ENCODE peak calls at places on chromosomes 12 and 14, in six cellular contexts. N is body of pancreas, M is tibial nerve, E is A549, V is lower leg skin, K is adrenal gland. F is an unnamed sample.
A peak's percentile ranks its signal among the peaks of the same experiment; 100 is the strongest.

GRCh38 chr12:82034769-82035168 is 275.6 kb upstream of the PPFIA2 start:
- DNase-seq in E (no peak), M (no peak), K (no peak), N (no peak), V (no peak), F (no peak)

GRCh38 chr12:110245278-110245868 is 35.7 kb upstream of the ATP2A2 start:
- DNase-seq in E (no peak), M (no peak), V (no peak), K (no peak), N (no peak), F (no peak)

GRCh38 chr12:25761356-25761755 is 197.1 kb upstream of the RASSF8 start:
- DNase-seq in K (no peak), M (no peak), N (no peak), V (no peak), E (no peak), F (no peak)

GRCh38 chr12:94714378-94714777 is 64.0 kb upstream of the TMCC3 start:
- DNase-seq in E (no peak), K (no peak), N (peak; percentile 11), M (no peak), V (no peak), F (no peak)

GRCh38 chr14:78367355-78367754 is 197.2 kb downstream of the NRXN3 start:
- DNase-seq in V (no peak), N (no peak), E (no peak), M (no peak), K (no peak), F (no peak)

GRCh38 chr12:110304061-110304551 is 23.1 kb downstream of the ATP2A2 start:
- DNase-seq in V (no peak), E (no peak), M (no peak), K (no peak), N (no peak), F (no peak)

GRCh38 chr12:62891805-62892549 is 43.0 kb downstream of the PPM1H start:
- DNase-seq in K (no peak), N (no peak), M (no peak), E (no peak), V (no peak), F (no peak)

GRCh38 chr14:61103541-61104339 is 122.7 kb downstream of the SLC38A6 start:
- DNase-seq in N (peak; percentile 52), V (peak; percentile 56), K (no peak), E (peak; percentile 96), M (peak; percentile 49), F (no peak)

GRCh38 chr14:64569108-64570045 is 19.6 kb downstream of the PPP1R36 start:
- DNase-seq in N (peak; percentile 13), K (peak; percentile 53), E (peak; percentile 64), M (peak; percentile 55), V (peak; percentile 62), F (no peak)

GRCh38 chr12:128387811-128388422 is 120.9 kb downstream of the TMEM132C start:
- DNase-seq in K (peak; percentile 55), E (peak; percentile 30), V (no peak), N (peak; percentile 61), M (peak; percentile 18), F (no peak)

GRCh38 chr14:100071545-100071944 is 6.3 kb downstream of the EVL start:
- DNase-seq in E (no peak), K (no peak), M (no peak), V (no peak), N (no peak), F (no peak)

GRCh38 chr12:96354326-96354725 is 45.9 kb downstream of the CDK17 start:
- DNase-seq in E (no peak), N (no peak), K (no peak), M (no peak), V (no peak), F (no peak)

GRCh38 chr12:47828967-47829482 is 9.3 kb upstream of the HDAC7 start:
- DNase-seq in K (peak; percentile 84), V (peak; percentile 87), M (peak; percentile 77), E (peak; percentile 72), N (peak; percentile 70), F (peak; percentile 78)

GRCh38 chr12:88985631-88986030 is 366.7 kb downstream of the DUSP6 start:
- DNase-seq in V (no peak), N (no peak), M (no peak), K (no peak), E (no peak), F (no peak)

GRCh38 chr12:27291862-27292261 is 40.8 kb upstream of the BMAL2 start:
- DNase-seq in K (no peak), V (no peak), E (no peak), N (no peak), M (no peak), F (no peak)

GRCh38 chr14:53956427-53957201 is at the start of gene BMP4:
- DNase-seq in E (no peak), N (peak; percentile 53), M (peak; percentile 62), V (peak; percentile 89), K (peak; percentile 79), F (peak; percentile 70)

GRCh38 chr12:46507766-46508165 is 135.2 kb upstream of the SLC38A2 start:
- DNase-seq in V (no peak), N (no peak), M (no peak), E (no peak), K (no peak), F (no peak)

GRCh38 chr14:63902375-63902976 is 49.7 kb downstream of the SYNE2 start:
- DNase-seq in K (no peak), V (no peak), M (no peak), E (no peak), N (no peak), F (no peak)

GRCh38 chr14:91254456-91254855 is 10.0 kb upstream of the GPR68 start:
- DNase-seq in V (no peak), K (no peak), M (no peak), N (no peak), E (no peak), F (no peak)

GRCh38 chr12:19847294-19848059 is 408.2 kb downstream of the AEBP2 start:
- DNase-seq in K (no peak), V (no peak), E (no peak), N (no peak), M (no peak), F (no peak)

GRCh38 chr12:113241191-113242017 is 20.1 kb downstream of the TPCN1 start:
- DNase-seq in K (no peak), M (peak; percentile 57), N (peak; percentile 82), E (no peak), V (no peak), F (peak; percentile 70)

GRCh38 chr12:94220804-94221203 is 72.4 kb downstream of the PLXNC1 start:
- DNase-seq in N (no peak), M (no peak), K (no peak), V (no peak), E (no peak), F (no peak)

GRCh38 chr12:65494537-65494936 is 216.1 kb downstream of the MSRB3 start:
- DNase-seq in V (no peak), M (no peak), E (no peak), K (no peak), N (no peak), F (no peak)

GRCh38 chr14:68278568-68279436 is 459.2 kb downstream of the RAD51B start:
- DNase-seq in K (no peak), M (no peak), N (peak; percentile 11), E (peak; percentile 37), V (peak; percentile 36), F (no peak)

GRCh38 chr12:131061041-131061806 is 107.5 kb downstream of the ADGRD1 start:
- DNase-seq in M (no peak), K (no peak), V (no peak), N (no peak), E (no peak), F (no peak)

GRCh38 chr12:16175893-16176292 is 101.6 kb downstream of the SLC15A5 start:
- DNase-seq in V (no peak), N (no peak), M (no peak), E (no peak), K (no peak), F (no peak)

GRCh38 chr12:65278576-65279386 is at the start of gene MSRB3:
- DNase-seq in N (peak; percentile 51), V (peak; percentile 25), M (peak; percentile 56), K (peak; percentile 47), E (peak; percentile 81), F (peak; percentile 60)

GRCh38 chr12:64025174-64025958 is 180.9 kb downstream of the SRGAP1 start:
- DNase-seq in E (no peak), N (no peak), V (no peak), K (no peak), M (no peak), F (no peak)

GRCh38 chr14:20834899-20835298 is 32.3 kb upstream of the RNASE1 start:
- DNase-seq in E (no peak), N (no peak), K (no peak), V (no peak), M (no peak), F (no peak)
- TF ChIP-seq POLR2A in E (no peak), N (no peak), K (no peak), V (no peak), M (no peak), F (no peak)

DNA sequence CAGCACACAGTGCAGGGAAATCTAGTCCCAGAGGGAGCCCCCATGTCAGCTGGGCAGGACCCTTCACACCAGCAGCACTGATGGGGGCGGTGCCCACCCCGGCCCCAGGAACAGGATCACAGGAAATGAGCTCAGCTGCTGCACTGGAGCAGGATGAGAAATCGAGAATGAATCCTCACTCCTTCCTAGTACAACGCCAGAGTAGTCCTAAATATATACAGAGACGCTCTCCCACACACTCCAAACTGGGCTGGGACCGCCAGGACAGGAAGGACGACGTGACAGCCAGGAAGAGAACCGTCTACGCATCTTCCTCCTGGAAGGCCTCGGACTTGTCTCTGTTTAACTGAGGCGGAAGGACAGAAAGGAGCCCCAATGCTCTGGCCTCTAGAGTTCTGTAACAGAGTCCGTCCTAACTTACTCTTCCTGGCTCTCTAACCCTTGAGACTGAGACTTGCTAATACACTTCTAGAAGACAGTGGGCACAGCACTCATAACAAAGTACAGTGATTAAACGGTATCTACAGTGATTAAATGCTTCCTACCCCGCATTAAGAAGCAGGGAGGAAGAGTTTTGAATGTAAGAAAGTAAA is 33.4 kb downstream of the CDC42BPB start:
- DNase-seq in E (no peak), V (no peak), K (no peak), M (no peak), N (no peak), F (no peak)
- H3K4me3 ChIP-seq in E (no peak overlapping the region), V (no peak overlapping the region), K (no peak overlapping the region), M (no peak overlapping the region), N (no peak overlapping the region), F (no peak overlapping the region)

DNA sequence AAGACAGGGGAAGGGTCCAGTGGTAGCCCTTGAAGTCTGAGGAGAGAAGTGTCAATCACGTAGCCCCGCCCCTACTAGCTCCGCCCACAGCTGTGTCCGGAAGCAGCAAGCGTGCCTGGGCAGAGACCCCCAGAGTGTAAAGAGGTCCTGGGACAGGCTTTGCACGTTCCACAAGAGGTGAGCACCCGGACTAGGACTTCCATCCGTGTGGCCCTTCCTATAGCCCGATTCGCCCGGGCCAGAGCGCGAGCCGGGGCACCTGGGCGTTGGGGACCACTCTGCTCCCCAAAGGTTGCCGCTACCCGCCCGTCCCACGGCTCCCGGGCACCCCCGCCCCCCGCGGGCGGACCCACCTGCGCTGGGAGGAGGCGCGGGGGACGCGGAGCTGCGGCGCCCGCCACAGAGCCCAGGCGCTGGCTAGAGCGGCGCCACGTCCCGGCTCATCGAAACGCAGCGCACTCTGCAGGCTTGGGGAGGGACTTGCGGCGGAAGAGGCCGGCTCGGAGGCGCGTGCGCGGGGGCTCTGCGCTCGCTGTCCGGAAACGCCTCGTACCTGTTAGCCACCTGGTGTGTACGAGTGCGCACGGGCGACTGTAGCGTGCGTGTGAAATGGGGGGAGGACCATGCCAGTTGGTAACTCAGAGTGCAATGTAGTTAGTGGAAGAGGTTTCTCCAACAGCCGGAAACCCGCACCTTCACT is at the start of gene RABGGTA:
- DNase-seq in N (peak; percentile 93), E (peak; percentile 91), K (peak; percentile 80), V (peak; percentile 67), M (peak; percentile 75), F (peak; percentile 83)
- TF ChIP-seq POLR2A in N (peak; percentile 88), E (peak; percentile 42), K (peak; percentile 78), V (no peak), M (peak; percentile 49), F (peak; percentile 70)

GRCh38 chr14:65846469-65846868 is 433.9 kb downstream of the FUT8 start:
- DNase-seq in K (no peak), E (no peak), N (no peak), V (no peak), M (no peak), F (no peak)
- H3K4me3 ChIP-seq in K (no peak overlapping the region), E (no peak overlapping the region), N (no peak overlapping the region), V (no peak overlapping the region), M (no peak overlapping the region), F (no peak overlapping the region)

F was measured in prostate gland.